ENCODE peak calls at places on chromosomes 2 and 18, in four cellular contexts. X is Peyer's patch, D is GM23248, Z is PC-3. W is an unnamed sample.
A peak's percentile ranks its signal among the peaks of the same experiment; 100 is the strongest.

GRCh38 chr2:191218292-191218898 is 26.8 kb upstream of the MYO1B start:
- DNase-seq in X (peak; percentile 65), D (peak; percentile 46), Z (peak; percentile 85), W (peak; percentile 89)

GRCh38 chr18:56851774-56852173 is 200.6 kb downstream of the WDR7 start:
- DNase-seq in X (no peak), D (no peak), Z (no peak), W (no peak)

GRCh38 chr2:164621761-164622105 is 451 bp upstream of the GRB14 start:
- DNase-seq in X (no peak), D (no peak), Z (no peak), W (no peak)

GRCh38 chr2:221741496-221742211 is 169.6 kb upstream of the EPHA4 start:
- DNase-seq in X (no peak), D (no peak), Z (no peak), W (no peak)

GRCh38 chr2:230938098-230938497 is 13.1 kb upstream of the GPR55 start:
- DNase-seq in X (no peak), D (no peak), Z (no peak), W (no peak)

GRCh38 chr18:46174317-46175039 is 70.3 kb downstream of the HAUS1 start:
- DNase-seq in X (peak; percentile 54), D (peak; percentile 78), Z (no peak), W (peak; percentile 68)

GRCh38 chr2:69081001-69081400 is 68.0 kb downstream of the ANTXR1 start:
- DNase-seq in X (no peak), D (no peak), Z (no peak), W (no peak)

GRCh38 chr18:887716-888115 is 17.0 kb upstream of the ADCYAP1 start:
- DNase-seq in X (no peak), D (no peak), Z (peak; percentile 10), W (no peak)

GRCh38 chr2:211455225-211455841 is 898.9 kb downstream of the CPS1 start:
- DNase-seq in X (peak; percentile 64), D (peak; percentile 58), Z (peak; percentile 78), W (peak; percentile 77)

GRCh38 chr18:36095936-36096519 is 28.7 kb upstream of the RPRD1A start:
- DNase-seq in X (no peak), D (peak; percentile 81), Z (peak; percentile 48), W (peak; percentile 68)

GRCh38 chr2:11508279-11508678 is 25.6 kb upstream of the GREB1 start:
- DNase-seq in X (no peak), D (no peak), Z (no peak), W (peak; percentile 26)

GRCh38 chr18:77343846-77344527 is 94.3 kb downstream of the GALR1 start:
- DNase-seq in X (no peak), D (no peak), Z (no peak), W (no peak)

GRCh38 chr18:2897448-2898052 is 50.7 kb downstream of the EMILIN2 start:
- DNase-seq in X (no peak), D (no peak), Z (no peak), W (no peak)

GRCh38 chr2:143530753-143531152 is 401.5 kb downstream of the ARHGAP15 start:
- DNase-seq in X (no peak), D (no peak), Z (no peak), W (no peak)

GRCh38 chr18:46629356-46629755 is 27.7 kb downstream of the LOXHD1 start:
- DNase-seq in X (no peak), D (no peak), Z (no peak), W (no peak)

GRCh38 chr18:40124107-40124506 is 1830.9 kb upstream of the PIK3C3 start:
- DNase-seq in X (no peak), D (peak; percentile 45), Z (peak; percentile 52), W (peak; percentile 75)

GRCh38 chr2:134410831-134411231 is 157.0 kb downstream of the MGAT5 start:
- DNase-seq in X (no peak), D (peak; percentile 13), Z (no peak), W (peak; percentile 39)

GRCh38 chr2:138201326-138201725 is 237.1 kb downstream of the HNMT start:
- DNase-seq in X (no peak), D (peak; percentile 6), Z (no peak), W (peak; percentile 64)

GRCh38 chr2:12227941-12228608 is 481.6 kb downstream of the LPIN1 start:
- DNase-seq in X (no peak), D (peak; percentile 68), Z (no peak), W (peak; percentile 58)

GRCh38 chr2:235504459-235505200 is 10.8 kb downstream of the AGAP1 start:
- DNase-seq in X (no peak), D (no peak), Z (no peak), W (no peak)

GRCh38 chr2:3461781-3462492 is 57.4 kb downstream of the ADI1 start:
- DNase-seq in X (peak; percentile 55), D (peak; percentile 68), Z (peak; percentile 81), W (peak; percentile 65)

GRCh38 chr2:223647258-223647952 is 45.2 kb upstream of the SCG2 start:
- DNase-seq in X (no peak), D (peak; percentile 25), Z (no peak), W (no peak)

GRCh38 chr2:28296904-28297303 is 95.8 kb upstream of the FOSL2 start:
- DNase-seq in X (no peak), D (peak; percentile 80), Z (peak; percentile 70), W (no peak)

GRCh38 chr2:112021781-112022231 is 33.3 kb upstream of the TMEM87B start:
- DNase-seq in X (no peak), D (peak; percentile 44), Z (peak; percentile 66), W (peak; percentile 16)

GRCh38 chr2:225274751-225275150 is 124.8 kb upstream of the NYAP2 start:
- DNase-seq in X (no peak), D (peak; percentile 4), Z (peak; percentile 82), W (peak; percentile 67)

W was measured in astrocyte of the hippocampus.